ENCODE peak calls at places on chromosomes 3 and 15, in ten cellular contexts. V is naive thymus-derived CD4-positive, alpha-beta T cell; Q is right cardiac atrium; R is cardiac muscle cell; C is lung; I is heart right ventricle; U is adrenal gland; P is GM23338; T is tibial artery; G is CD4-positive, CD25-positive, alpha-beta regulatory T cell. Y is an unnamed sample.
A peak's percentile ranks its signal among the peaks of the same experiment; 100 is the strongest.

GRCh38 chr3:40800343-40800742 is 275.6 kb downstream of the ZNF621 start:
- DNase-seq in G (no peak), T (peak; percentile 75), Q (no peak), P (peak; percentile 21), V (no peak), C (peak; percentile 59), R (peak; percentile 94), I (peak; percentile 34), U (peak; percentile 76), Y (peak; percentile 57)

GRCh38 chr3:86416334-86416733 is 574.6 kb downstream of the VGLL3 start:
- DNase-seq in U (no peak), T (no peak), V (no peak), Q (no peak), G (no peak), R (no peak), C (no peak), I (no peak), P (peak; percentile 9), Y (no peak)

GRCh38 chr3:188954590-188955208 is 217.1 kb upstream of the TPRG1 start:
- DNase-seq in V (peak; percentile 80), G (peak; percentile 77), I (peak; percentile 91), U (peak; percentile 91), C (peak; percentile 85), R (peak; percentile 95), Q (peak; percentile 91), T (peak; percentile 90), P (peak; percentile 90), Y (peak; percentile 89)

GRCh38 chr15:89750560-89751542 is at the start of gene MESP1:
- DNase-seq in G (peak; percentile 85), C (peak; percentile 92), R (peak; percentile 92), I (peak; percentile 87), P (peak; percentile 97), V (peak; percentile 89), T (peak; percentile 93), U (peak; percentile 95), Q (peak; percentile 97), Y (peak; percentile 97)

GRCh38 chr3:45690331-45691035 is 1.3 kb downstream of the SACM1L start:
- DNase-seq in U (no peak), I (no peak), T (no peak), P (no peak), G (peak; percentile 44), R (no peak), C (no peak), V (no peak), Q (no peak), Y (no peak)

GRCh38 chr3:51471775-51472652 is 27.8 kb downstream of the DCAF1 start:
- DNase-seq in I (no peak), G (no peak), P (no peak), T (no peak), Q (no peak), R (peak; percentile 35), C (no peak), V (no peak), U (no peak), Y (no peak)

GRCh38 chr3:184551614-184552256 is 9.8 kb upstream of the EPHB3 start:
- DNase-seq in T (no peak), I (no peak), V (no peak), C (no peak), R (no peak), U (no peak), G (no peak), P (no peak), Q (no peak), Y (no peak)

GRCh38 chr3:32684029-32684799 is 774 bp upstream of the CNOT10 start:
- DNase-seq in P (no peak), I (no peak), R (no peak), V (no peak), C (no peak), T (no peak), G (no peak), Q (no peak), U (no peak), Y (no peak)

GRCh38 chr3:46675843-46676567 is 17.5 kb downstream of the ALS2CL start:
- DNase-seq in Q (peak; percentile 30), V (no peak), T (no peak), C (no peak), I (no peak), U (no peak), R (no peak), G (no peak), P (no peak), Y (peak; percentile 9)

GRCh38 chr3:156291269-156292123 is 171.1 kb downstream of the KCNAB1 start:
- DNase-seq in C (no peak), I (no peak), P (peak; percentile 77), V (no peak), T (no peak), G (peak; percentile 5), U (no peak), R (peak; percentile 14), Q (peak; percentile 52), Y (no peak)

GRCh38 chr3:18295171-18295920 is 129.8 kb downstream of the SATB1 start:
- DNase-seq in Q (peak; percentile 46), P (peak; percentile 90), C (peak; percentile 48), R (peak; percentile 66), T (no peak), V (no peak), U (no peak), I (peak; percentile 27), G (peak; percentile 35), Y (peak; percentile 19)

DNA sequence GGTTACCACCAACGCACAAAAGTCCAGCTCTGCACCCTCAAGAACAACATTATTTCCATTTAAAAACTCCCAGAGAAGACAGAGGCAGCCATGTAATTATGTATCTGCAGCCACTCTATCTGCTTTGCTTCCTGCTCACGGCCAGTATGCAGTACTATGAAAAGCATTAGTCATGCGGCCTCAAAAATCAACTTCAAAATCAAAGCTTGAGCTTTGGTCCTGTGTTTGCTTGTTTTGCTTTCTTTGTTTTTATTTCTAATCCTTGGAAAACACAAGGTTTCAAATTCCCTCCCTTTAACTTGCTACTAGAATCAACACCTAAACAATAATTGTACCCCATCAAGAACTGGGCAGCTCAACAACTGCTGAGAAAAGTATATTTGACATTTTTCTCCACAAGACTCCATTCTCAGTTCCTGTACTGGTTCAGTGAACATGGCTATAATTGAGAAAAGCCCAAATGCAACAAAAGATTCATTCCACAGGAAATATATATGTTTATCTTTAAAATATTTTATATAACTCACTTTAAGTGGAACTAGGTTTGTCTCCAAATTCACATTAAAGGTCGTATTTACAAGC is 37.6 kb downstream of the GBE1 start:
- DNase-seq in T (no peak), V (no peak), I (no peak), U (no peak), C (no peak), R (peak; percentile 70), P (no peak), Q (no peak), G (no peak), Y (no peak)
- H3K27ac ChIP-seq in T (peak overlapping the region; percentile 40), V (no peak overlapping the region), I (peak overlapping the region; percentile 77), U (no peak overlapping the region), C (peak overlapping the region; percentile 70), R (peak overlapping the region; percentile 74), P (no peak overlapping the region), Q (peak overlapping the region; percentile 72), G (no peak overlapping the region), Y (no peak overlapping the region)

GRCh38 chr15:78304487-78305413 is 5.3 kb upstream of the SKIC8 start:
- DNase-seq in C (no peak), P (no peak), G (no peak), U (no peak), T (peak; percentile 48), Q (no peak), I (no peak), R (no peak), V (no peak), Y (no peak)

GRCh38 chr15:78303729-78304486 is 4.5 kb upstream of the SKIC8 start:
- DNase-seq in C (no peak), R (no peak), V (no peak), P (peak; percentile 39), I (no peak), T (peak; percentile 42), U (no peak), Q (no peak), G (no peak), Y (no peak)

GRCh38 chr15:78301326-78301725 is 1.9 kb upstream of the SKIC8 start:
- DNase-seq in T (no peak), G (no peak), R (no peak), P (no peak), C (no peak), V (no peak), I (no peak), Q (no peak), U (no peak), Y (no peak)

GRCh38 chr15:78301813-78302212 is 2.4 kb upstream of the SKIC8 start:
- DNase-seq in G (no peak), Q (no peak), V (no peak), I (no peak), R (no peak), C (no peak), U (no peak), P (no peak), T (no peak), Y (no peak)

DNA sequence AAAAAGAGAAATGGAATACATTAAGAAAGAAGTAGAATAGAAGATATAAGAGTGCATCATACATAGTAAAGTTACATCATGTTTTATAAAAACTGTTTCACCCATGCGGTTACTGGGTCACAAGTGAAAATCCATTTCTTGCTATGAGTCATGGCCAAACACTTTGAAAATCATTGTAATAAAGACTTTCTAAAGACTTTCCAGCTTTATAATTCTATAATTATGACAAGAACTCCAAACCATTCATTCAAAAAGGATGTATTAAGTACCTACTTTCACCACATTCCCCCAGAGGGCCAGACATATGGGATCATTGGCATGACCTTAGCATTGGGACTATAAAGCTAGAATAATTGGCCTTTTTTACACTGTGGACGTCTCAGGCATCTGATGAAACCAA is 3.2 kb upstream of the SKIC8 start:
- DNase-seq in C (no peak), R (peak; percentile 72), I (no peak), U (no peak), T (no peak), V (no peak), Q (no peak), P (no peak), G (no peak), Y (no peak)
- H3K4me1 ChIP-seq in C (no peaks in the 10 kb centered on the region), R (peaks cover 7% of the 10 kb centered on the region), I (peaks cover 13% of the 10 kb centered on the region), U (no peaks in the 10 kb centered on the region), T (peaks cover 10% of the 10 kb centered on the region), V (peaks cover 8% of the 10 kb centered on the region), Q (no peaks in the 10 kb centered on the region), P (peaks cover 6% of the 10 kb centered on the region), G (peaks cover 14% of the 10 kb centered on the region), Y (peaks cover 14% of the 10 kb centered on the region)

GRCh38 chr15:52394020-52394608 is 98.5 kb upstream of the MYO5C start:
- DNase-seq in G (no peak), C (no peak), T (no peak), U (no peak), R (peak; percentile 14), P (no peak), V (no peak), Q (no peak), I (no peak), Y (no peak)
- H3K27ac ChIP-seq in G (no peak overlapping the region), C (no peak overlapping the region), T (no peak overlapping the region), U (no peak overlapping the region), R (no peak overlapping the region), P (peak overlapping the region; percentile 50), V (no peak overlapping the region), Q (no peak overlapping the region), I (no peak overlapping the region), Y (no peak overlapping the region)

DNA sequence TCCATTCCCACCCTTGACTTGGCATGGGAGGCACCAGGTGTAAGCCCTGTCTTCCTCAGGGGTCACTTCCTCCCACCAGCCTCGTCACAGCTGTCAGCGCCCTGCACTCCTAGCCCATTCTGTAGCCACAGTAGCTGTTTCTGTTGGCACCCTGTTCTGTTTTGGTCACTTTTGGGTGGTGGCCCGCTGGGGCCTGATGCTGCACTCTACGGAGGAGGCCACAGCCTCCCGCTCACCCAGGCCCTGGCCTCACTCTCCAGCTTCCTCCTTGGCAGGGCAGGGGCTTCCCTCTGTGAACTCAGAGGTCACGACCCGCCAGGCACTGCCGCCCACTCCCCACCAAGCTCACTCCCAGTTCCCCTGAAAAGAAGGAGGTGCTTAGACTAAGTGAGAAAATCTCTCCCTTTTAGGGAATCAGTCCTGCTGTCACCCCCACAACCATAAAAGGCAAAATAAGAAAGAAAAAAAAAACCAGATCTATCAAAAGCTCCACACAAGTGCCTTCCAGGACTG is 68.4 kb downstream of the MGLL start:
- DNase-seq in T (peak; percentile 87), V (no peak), U (no peak), C (no peak), I (no peak), R (no peak), G (no peak), P (no peak), Q (no peak), Y (no peak)
- H3K4me1 ChIP-seq in T (peaks cover 24% of the 10 kb centered on the region), V (no peaks in the 10 kb centered on the region), U (no peaks in the 10 kb centered on the region), C (peaks cover under 1% of the 10 kb centered on the region), I (peaks cover 38% of the 10 kb centered on the region), R (no peaks in the 10 kb centered on the region), G (no peaks in the 10 kb centered on the region), P (no peaks in the 10 kb centered on the region), Q (peaks cover 8% of the 10 kb centered on the region), Y (peaks cover under 1% of the 10 kb centered on the region)